ENCODE peak calls at places on chromosomes 7 and 10, in ten cellular contexts. One of them, this sample, is unnamed.

GRCh38 chr7:106731207-106731606 is 70.2 kb upstream of the CCDC71L start:
- DNase-seq in glutamatergic neuron: no peak
- DNase-seq in fibroblast of lung: no peak
- DNase-seq in germinal center: no peak
- DNase-seq in naive thymus-derived CD8-positive, alpha-beta T cell: no peak
- DNase-seq in occipital lobe: no peak
- DNase-seq in stimulated activated CD8-positive, alpha-beta memory T cell treated with anti-CD3 and anti-CD28 coated beads, Interleukin-7, amount 100 ng/mL, for 1 hour: no peak
- DNase-seq in foreskin fibroblast: no peak
- DNase-seq in NCI-H460: no peak
- DNase-seq in mucosa of gallbladder: no peak
- DNase-seq in this sample: no peak

GRCh38 chr10:124009616-124010015 is 83.8 kb downstream of the CHST15 start:
- DNase-seq in glutamatergic neuron: no peak
- DNase-seq in fibroblast of lung: no peak
- DNase-seq in germinal center: no peak
- DNase-seq in naive thymus-derived CD8-positive, alpha-beta T cell: no peak
- DNase-seq in occipital lobe: no peak
- DNase-seq in stimulated activated CD8-positive, alpha-beta memory T cell treated with anti-CD3 and anti-CD28 coated beads, Interleukin-7, amount 100 ng/mL, for 1 hour: no peak
- DNase-seq in foreskin fibroblast: no peak
- DNase-seq in NCI-H460: no peak
- DNase-seq in mucosa of gallbladder: no peak
- DNase-seq in this sample: no peak

GRCh38 chr10:69636626-69637550 is 6.8 kb downstream of the FAM241B start:
- DNase-seq in glutamatergic neuron: no peak
- DNase-seq in fibroblast of lung: no peak
- DNase-seq in germinal center: no peak
- DNase-seq in naive thymus-derived CD8-positive, alpha-beta T cell: no peak
- DNase-seq in occipital lobe: peak
- DNase-seq in stimulated activated CD8-positive, alpha-beta memory T cell treated with anti-CD3 and anti-CD28 coated beads, Interleukin-7, amount 100 ng/mL, for 1 hour: no peak
- DNase-seq in foreskin fibroblast: peak
- DNase-seq in NCI-H460: peak
- DNase-seq in mucosa of gallbladder: no peak
- DNase-seq in this sample: no peak

GRCh38 chr10:26627320-26627719 is 70.2 kb upstream of the PDSS1 start:
- DNase-seq in glutamatergic neuron: peak
- DNase-seq in fibroblast of lung: no peak
- DNase-seq in germinal center: no peak
- DNase-seq in naive thymus-derived CD8-positive, alpha-beta T cell: no peak
- DNase-seq in occipital lobe: no peak
- DNase-seq in stimulated activated CD8-positive, alpha-beta memory T cell treated with anti-CD3 and anti-CD28 coated beads, Interleukin-7, amount 100 ng/mL, for 1 hour: no peak
- DNase-seq in foreskin fibroblast: no peak
- DNase-seq in NCI-H460: no peak
- DNase-seq in mucosa of gallbladder: no peak
- DNase-seq in this sample: no peak

GRCh38 chr10:131946880-131947279 is 34.8 kb downstream of the BNIP3 start:
- DNase-seq in glutamatergic neuron: no peak
- DNase-seq in fibroblast of lung: peak
- DNase-seq in germinal center: no peak
- DNase-seq in naive thymus-derived CD8-positive, alpha-beta T cell: no peak
- DNase-seq in occipital lobe: no peak
- DNase-seq in stimulated activated CD8-positive, alpha-beta memory T cell treated with anti-CD3 and anti-CD28 coated beads, Interleukin-7, amount 100 ng/mL, for 1 hour: no peak
- DNase-seq in foreskin fibroblast: no peak
- DNase-seq in NCI-H460: no peak
- DNase-seq in mucosa of gallbladder: no peak
- DNase-seq in this sample: no peak

GRCh38 chr10:103473261-103473671 is 5.8 kb downstream of the CALHM3 start:
- DNase-seq in glutamatergic neuron: no peak
- DNase-seq in fibroblast of lung: no peak
- DNase-seq in germinal center: no peak
- DNase-seq in naive thymus-derived CD8-positive, alpha-beta T cell: no peak
- DNase-seq in occipital lobe: no peak
- DNase-seq in stimulated activated CD8-positive, alpha-beta memory T cell treated with anti-CD3 and anti-CD28 coated beads, Interleukin-7, amount 100 ng/mL, for 1 hour: no peak
- DNase-seq in foreskin fibroblast: no peak
- DNase-seq in NCI-H460: no peak
- DNase-seq in mucosa of gallbladder: no peak
- DNase-seq in this sample: no peak

GRCh38 chr7:123675092-123675473 is 19.4 kb downstream of the LMOD2 start:
- DNase-seq in glutamatergic neuron: no peak
- DNase-seq in fibroblast of lung: peak
- DNase-seq in germinal center: no peak
- DNase-seq in naive thymus-derived CD8-positive, alpha-beta T cell: no peak
- DNase-seq in occipital lobe: no peak
- DNase-seq in stimulated activated CD8-positive, alpha-beta memory T cell treated with anti-CD3 and anti-CD28 coated beads, Interleukin-7, amount 100 ng/mL, for 1 hour: no peak
- DNase-seq in foreskin fibroblast: no peak
- DNase-seq in NCI-H460: no peak
- DNase-seq in mucosa of gallbladder: no peak
- DNase-seq in this sample: no peak

GRCh38 chr10:22491931-22492615 is 146.8 kb downstream of the SPAG6 start:
- DNase-seq in glutamatergic neuron: no peak
- DNase-seq in fibroblast of lung: no peak
- DNase-seq in germinal center: no peak
- DNase-seq in naive thymus-derived CD8-positive, alpha-beta T cell: no peak
- DNase-seq in occipital lobe: no peak
- DNase-seq in stimulated activated CD8-positive, alpha-beta memory T cell treated with anti-CD3 and anti-CD28 coated beads, Interleukin-7, amount 100 ng/mL, for 1 hour: no peak
- DNase-seq in foreskin fibroblast: no peak
- DNase-seq in NCI-H460: no peak
- DNase-seq in mucosa of gallbladder: no peak
- DNase-seq in this sample: no peak

GRCh38 chr10:11017575-11018425 is at the start of gene CELF2:
- DNase-seq in glutamatergic neuron: peak
- DNase-seq in fibroblast of lung: peak
- DNase-seq in germinal center: peak
- DNase-seq in naive thymus-derived CD8-positive, alpha-beta T cell: peak
- DNase-seq in occipital lobe: peak
- DNase-seq in stimulated activated CD8-positive, alpha-beta memory T cell treated with anti-CD3 and anti-CD28 coated beads, Interleukin-7, amount 100 ng/mL, for 1 hour: no peak
- DNase-seq in foreskin fibroblast: peak
- DNase-seq in NCI-H460: no peak
- DNase-seq in mucosa of gallbladder: peak
- DNase-seq in this sample: peak

GRCh38 chr10:78754269-78755074 is 314.3 kb upstream of the ZMIZ1 start:
- DNase-seq in glutamatergic neuron: no peak
- DNase-seq in fibroblast of lung: peak
- DNase-seq in germinal center: no peak
- DNase-seq in naive thymus-derived CD8-positive, alpha-beta T cell: no peak
- DNase-seq in occipital lobe: no peak
- DNase-seq in stimulated activated CD8-positive, alpha-beta memory T cell treated with anti-CD3 and anti-CD28 coated beads, Interleukin-7, amount 100 ng/mL, for 1 hour: no peak
- DNase-seq in foreskin fibroblast: peak
- DNase-seq in NCI-H460: no peak
- DNase-seq in mucosa of gallbladder: no peak
- DNase-seq in this sample: no peak

GRCh38 chr10:71852335-71852937 is 1.4 kb upstream of the PSAP start:
- DNase-seq in glutamatergic neuron: no peak
- DNase-seq in fibroblast of lung: no peak
- DNase-seq in germinal center: peak
- DNase-seq in naive thymus-derived CD8-positive, alpha-beta T cell: no peak
- DNase-seq in occipital lobe: no peak
- DNase-seq in stimulated activated CD8-positive, alpha-beta memory T cell treated with anti-CD3 and anti-CD28 coated beads, Interleukin-7, amount 100 ng/mL, for 1 hour: no peak
- DNase-seq in foreskin fibroblast: no peak
- DNase-seq in NCI-H460: no peak
- DNase-seq in mucosa of gallbladder: no peak
- DNase-seq in this sample: peak

GRCh38 chr7:144827581-144828139 is 8.2 kb downstream of the TPK1 start:
- DNase-seq in glutamatergic neuron: no peak
- DNase-seq in fibroblast of lung: peak
- DNase-seq in germinal center: no peak
- DNase-seq in naive thymus-derived CD8-positive, alpha-beta T cell: no peak
- DNase-seq in occipital lobe: no peak
- DNase-seq in stimulated activated CD8-positive, alpha-beta memory T cell treated with anti-CD3 and anti-CD28 coated beads, Interleukin-7, amount 100 ng/mL, for 1 hour: no peak
- DNase-seq in foreskin fibroblast: peak
- DNase-seq in NCI-H460: no peak
- DNase-seq in mucosa of gallbladder: no peak
- DNase-seq in this sample: no peak

GRCh38 chr10:4201866-4202825 is 417.1 kb upstream of the KLF6 start:
- DNase-seq in glutamatergic neuron: no peak
- DNase-seq in fibroblast of lung: no peak
- DNase-seq in germinal center: no peak
- DNase-seq in naive thymus-derived CD8-positive, alpha-beta T cell: no peak
- DNase-seq in occipital lobe: no peak
- DNase-seq in stimulated activated CD8-positive, alpha-beta memory T cell treated with anti-CD3 and anti-CD28 coated beads, Interleukin-7, amount 100 ng/mL, for 1 hour: no peak
- DNase-seq in foreskin fibroblast: peak
- DNase-seq in NCI-H460: no peak
- DNase-seq in mucosa of gallbladder: no peak
- DNase-seq in this sample: no peak

GRCh38 chr7:29042893-29043292 is 84.8 kb upstream of the TRIL start:
- DNase-seq in glutamatergic neuron: no peak
- DNase-seq in fibroblast of lung: no peak
- DNase-seq in germinal center: no peak
- DNase-seq in naive thymus-derived CD8-positive, alpha-beta T cell: no peak
- DNase-seq in occipital lobe: no peak
- DNase-seq in stimulated activated CD8-positive, alpha-beta memory T cell treated with anti-CD3 and anti-CD28 coated beads, Interleukin-7, amount 100 ng/mL, for 1 hour: no peak
- DNase-seq in foreskin fibroblast: no peak
- DNase-seq in NCI-H460: no peak
- DNase-seq in mucosa of gallbladder: no peak
- DNase-seq in this sample: no peak

GRCh38 chr7:131583430-131583829 is 27.0 kb upstream of the PODXL start:
- DNase-seq in glutamatergic neuron: no peak
- DNase-seq in fibroblast of lung: no peak
- DNase-seq in germinal center: no peak
- DNase-seq in naive thymus-derived CD8-positive, alpha-beta T cell: no peak
- DNase-seq in occipital lobe: no peak
- DNase-seq in stimulated activated CD8-positive, alpha-beta memory T cell treated with anti-CD3 and anti-CD28 coated beads, Interleukin-7, amount 100 ng/mL, for 1 hour: no peak
- DNase-seq in foreskin fibroblast: no peak
- DNase-seq in NCI-H460: no peak
- DNase-seq in mucosa of gallbladder: no peak
- DNase-seq in this sample: no peak

GRCh38 chr10:23439920-23440875 is 1.3 kb downstream of the OTUD1 start:
- DNase-seq in glutamatergic neuron: peak
- DNase-seq in fibroblast of lung: peak
- DNase-seq in germinal center: peak
- DNase-seq in naive thymus-derived CD8-positive, alpha-beta T cell: peak
- DNase-seq in occipital lobe: no peak
- DNase-seq in stimulated activated CD8-positive, alpha-beta memory T cell treated with anti-CD3 and anti-CD28 coated beads, Interleukin-7, amount 100 ng/mL, for 1 hour: no peak
- DNase-seq in foreskin fibroblast: peak
- DNase-seq in NCI-H460: no peak
- DNase-seq in mucosa of gallbladder: peak
- DNase-seq in this sample: peak

GRCh38 chr7:94252124-94252523 is 142.6 kb upstream of the COL1A2 start:
- DNase-seq in glutamatergic neuron: no peak
- DNase-seq in fibroblast of lung: no peak
- DNase-seq in germinal center: no peak
- DNase-seq in naive thymus-derived CD8-positive, alpha-beta T cell: no peak
- DNase-seq in occipital lobe: no peak
- DNase-seq in stimulated activated CD8-positive, alpha-beta memory T cell treated with anti-CD3 and anti-CD28 coated beads, Interleukin-7, amount 100 ng/mL, for 1 hour: no peak
- DNase-seq in foreskin fibroblast: no peak
- DNase-seq in NCI-H460: no peak
- DNase-seq in mucosa of gallbladder: no peak
- DNase-seq in this sample: no peak

GRCh38 chr7:34091330-34091917 is 186.1 kb downstream of the BMPER start:
- DNase-seq in glutamatergic neuron: peak
- DNase-seq in fibroblast of lung: peak
- DNase-seq in germinal center: peak
- DNase-seq in naive thymus-derived CD8-positive, alpha-beta T cell: no peak
- DNase-seq in occipital lobe: no peak
- DNase-seq in stimulated activated CD8-positive, alpha-beta memory T cell treated with anti-CD3 and anti-CD28 coated beads, Interleukin-7, amount 100 ng/mL, for 1 hour: no peak
- DNase-seq in foreskin fibroblast: peak
- DNase-seq in NCI-H460: peak
- DNase-seq in mucosa of gallbladder: peak
- DNase-seq in this sample: no peak

GRCh38 chr7:129225206-129225930 is 538 bp downstream of the AHCYL2 start:
- DNase-seq in glutamatergic neuron: peak
- DNase-seq in fibroblast of lung: peak
- DNase-seq in germinal center: peak
- DNase-seq in naive thymus-derived CD8-positive, alpha-beta T cell: peak
- DNase-seq in occipital lobe: peak
- DNase-seq in stimulated activated CD8-positive, alpha-beta memory T cell treated with anti-CD3 and anti-CD28 coated beads, Interleukin-7, amount 100 ng/mL, for 1 hour: peak
- DNase-seq in foreskin fibroblast: peak
- DNase-seq in NCI-H460: no peak
- DNase-seq in mucosa of gallbladder: peak
- DNase-seq in this sample: no peak

GRCh38 chr7:92588561-92588960 is 1.6 kb downstream of the FAM133B start:
- DNase-seq in glutamatergic neuron: no peak
- DNase-seq in fibroblast of lung: no peak
- DNase-seq in germinal center: no peak
- DNase-seq in naive thymus-derived CD8-positive, alpha-beta T cell: no peak
- DNase-seq in occipital lobe: no peak
- DNase-seq in stimulated activated CD8-positive, alpha-beta memory T cell treated with anti-CD3 and anti-CD28 coated beads, Interleukin-7, amount 100 ng/mL, for 1 hour: no peak
- DNase-seq in foreskin fibroblast: peak
- DNase-seq in NCI-H460: no peak
- DNase-seq in mucosa of gallbladder: no peak
- DNase-seq in this sample: no peak

GRCh38 chr10:47346572-47347302 is 1.4 kb upstream of the RBP3 start:
- DNase-seq in glutamatergic neuron: no peak
- DNase-seq in fibroblast of lung: no peak
- DNase-seq in germinal center: no peak
- DNase-seq in naive thymus-derived CD8-positive, alpha-beta T cell: no peak
- DNase-seq in occipital lobe: no peak
- DNase-seq in stimulated activated CD8-positive, alpha-beta memory T cell treated with anti-CD3 and anti-CD28 coated beads, Interleukin-7, amount 100 ng/mL, for 1 hour: no peak
- DNase-seq in foreskin fibroblast: peak
- DNase-seq in NCI-H460: no peak
- DNase-seq in mucosa of gallbladder: no peak
- DNase-seq in this sample: no peak

GRCh38 chr7:17144313-17144712 is 154.1 kb upstream of the AHR start:
- DNase-seq in glutamatergic neuron: no peak
- DNase-seq in fibroblast of lung: peak
- DNase-seq in germinal center: no peak
- DNase-seq in naive thymus-derived CD8-positive, alpha-beta T cell: peak
- DNase-seq in occipital lobe: no peak
- DNase-seq in stimulated activated CD8-positive, alpha-beta memory T cell treated with anti-CD3 and anti-CD28 coated beads, Interleukin-7, amount 100 ng/mL, for 1 hour: peak
- DNase-seq in foreskin fibroblast: peak
- DNase-seq in NCI-H460: no peak
- DNase-seq in mucosa of gallbladder: no peak
- DNase-seq in this sample: no peak

GRCh38 chr10:96570983-96571964 is 15.5 kb downstream of the TM9SF3 start:
- DNase-seq in glutamatergic neuron: no peak
- DNase-seq in fibroblast of lung: no peak
- DNase-seq in germinal center: no peak
- DNase-seq in naive thymus-derived CD8-positive, alpha-beta T cell: no peak
- DNase-seq in occipital lobe: no peak
- DNase-seq in stimulated activated CD8-positive, alpha-beta memory T cell treated with anti-CD3 and anti-CD28 coated beads, Interleukin-7, amount 100 ng/mL, for 1 hour: no peak
- DNase-seq in foreskin fibroblast: no peak
- DNase-seq in NCI-H460: no peak
- DNase-seq in mucosa of gallbladder: no peak
- DNase-seq in this sample: no peak

GRCh38 chr10:70880077-70880534 is 8.3 kb downstream of the PCBD1 start:
- DNase-seq in glutamatergic neuron: peak
- DNase-seq in fibroblast of lung: peak
- DNase-seq in germinal center: peak
- DNase-seq in naive thymus-derived CD8-positive, alpha-beta T cell: peak
- DNase-seq in occipital lobe: peak
- DNase-seq in stimulated activated CD8-positive, alpha-beta memory T cell treated with anti-CD3 and anti-CD28 coated beads, Interleukin-7, amount 100 ng/mL, for 1 hour: peak
- DNase-seq in foreskin fibroblast: peak
- DNase-seq in NCI-H460: peak
- DNase-seq in mucosa of gallbladder: peak
- DNase-seq in this sample: peak

GRCh38 chr7:113100091-113100723 is 13.6 kb upstream of the GPR85 start:
- DNase-seq in glutamatergic neuron: no peak
- DNase-seq in fibroblast of lung: peak
- DNase-seq in germinal center: no peak
- DNase-seq in naive thymus-derived CD8-positive, alpha-beta T cell: no peak
- DNase-seq in occipital lobe: no peak
- DNase-seq in stimulated activated CD8-positive, alpha-beta memory T cell treated with anti-CD3 and anti-CD28 coated beads, Interleukin-7, amount 100 ng/mL, for 1 hour: no peak
- DNase-seq in foreskin fibroblast: no peak
- DNase-seq in NCI-H460: no peak
- DNase-seq in mucosa of gallbladder: peak
- DNase-seq in this sample: no peak

GRCh38 chr7:132417037-132417906 is 159.0 kb downstream of the PLXNA4 start:
- DNase-seq in glutamatergic neuron: no peak
- DNase-seq in fibroblast of lung: peak
- DNase-seq in germinal center: no peak
- DNase-seq in naive thymus-derived CD8-positive, alpha-beta T cell: no peak
- DNase-seq in occipital lobe: no peak
- DNase-seq in stimulated activated CD8-positive, alpha-beta memory T cell treated with anti-CD3 and anti-CD28 coated beads, Interleukin-7, amount 100 ng/mL, for 1 hour: no peak
- DNase-seq in foreskin fibroblast: no peak
- DNase-seq in NCI-H460: no peak
- DNase-seq in mucosa of gallbladder: no peak
- DNase-seq in this sample: no peak

GRCh38 chr10:95925033-95925432 is 17.3 kb downstream of the CC2D2B start:
- DNase-seq in glutamatergic neuron: no peak
- DNase-seq in fibroblast of lung: no peak
- DNase-seq in germinal center: no peak
- DNase-seq in naive thymus-derived CD8-positive, alpha-beta T cell: no peak
- DNase-seq in occipital lobe: no peak
- DNase-seq in stimulated activated CD8-positive, alpha-beta memory T cell treated with anti-CD3 and anti-CD28 coated beads, Interleukin-7, amount 100 ng/mL, for 1 hour: no peak
- DNase-seq in foreskin fibroblast: no peak
- DNase-seq in NCI-H460: no peak
- DNase-seq in mucosa of gallbladder: no peak
- DNase-seq in this sample: no peak

GRCh38 chr10:23493711-23494110 is 54.8 kb downstream of the OTUD1 start:
- DNase-seq in glutamatergic neuron: no peak
- DNase-seq in fibroblast of lung: no peak
- DNase-seq in germinal center: no peak
- DNase-seq in naive thymus-derived CD8-positive, alpha-beta T cell: no peak
- DNase-seq in occipital lobe: no peak
- DNase-seq in stimulated activated CD8-positive, alpha-beta memory T cell treated with anti-CD3 and anti-CD28 coated beads, Interleukin-7, amount 100 ng/mL, for 1 hour: no peak
- DNase-seq in foreskin fibroblast: no peak
- DNase-seq in NCI-H460: no peak
- DNase-seq in mucosa of gallbladder: no peak
- DNase-seq in this sample: no peak

This sample was measured in ascending aorta.